ENCODE peak calls at places on chromosome 12, in nine cellular contexts. Z is CD8-positive, alpha-beta memory T cell; A is left lung; I is CD8-positive, alpha-beta T cell; O is right lobe of liver; B is mucosa of descending colon; L is PC-3; E is neural progenitor cell; T is colonic mucosa. W is an unnamed sample. For H3K4me1, the result is how much of the 10 kb centered on the place peaks cover.

GRCh38 chr12:4562034-4562657 is at the start of gene DYRK4:
- DNase-seq in E (peak), L (no peak), T (peak), B (peak), O (peak), Z (no peak), I (no peak), A (peak), W (peak)

GRCh38 chr12:1351926-1352325 is 242.5 kb downstream of the FBXL14 start:
- DNase-seq in Z (no peak), I (no peak), E (no peak), O (no peak), B (no peak), A (no peak), T (no peak), L (no peak), W (no peak)

GRCh38 chr12:112170376-112170775 is 45.0 kb downstream of the TRAFD1 start:
- DNase-seq in T (no peak), L (peak), E (peak), A (no peak), B (no peak), O (no peak), Z (no peak), I (peak), W (no peak)

GRCh38 chr12:10740182-10740581 is 17.1 kb upstream of the YBX3 start:
- DNase-seq in L (peak), I (no peak), Z (no peak), T (no peak), A (no peak), E (no peak), O (no peak), B (no peak), W (no peak)

GRCh38 chr12:34601689-34602088 is 579.4 kb downstream of the ALG10 start:
- DNase-seq in L (no peak), A (no peak), E (no peak), T (no peak), I (no peak), Z (no peak), B (no peak), O (no peak), W (no peak)

GRCh38 chr12:113143959-113144358 is 5.6 kb upstream of the CFAP73 start:
- DNase-seq in T (no peak), Z (no peak), L (no peak), O (no peak), I (no peak), E (no peak), B (no peak), A (no peak), W (no peak)

GRCh38 chr12:75870878-75871277 is 160.7 kb downstream of the PHLDA1 start:
- DNase-seq in E (no peak), O (no peak), B (no peak), Z (no peak), L (no peak), A (no peak), T (no peak), I (no peak), W (no peak)

GRCh38 chr12:107731376-107731775 is 29.6 kb downstream of the PRDM4 start:
- DNase-seq in O (no peak), B (no peak), A (no peak), I (no peak), L (peak), Z (no peak), T (no peak), E (no peak), W (no peak)

GRCh38 chr12:104309446-104309993 is 6.0 kb downstream of the EID3 start:
- DNase-seq in A (no peak), E (no peak), Z (no peak), T (no peak), I (no peak), O (no peak), B (no peak), L (no peak), W (no peak)

DNA sequence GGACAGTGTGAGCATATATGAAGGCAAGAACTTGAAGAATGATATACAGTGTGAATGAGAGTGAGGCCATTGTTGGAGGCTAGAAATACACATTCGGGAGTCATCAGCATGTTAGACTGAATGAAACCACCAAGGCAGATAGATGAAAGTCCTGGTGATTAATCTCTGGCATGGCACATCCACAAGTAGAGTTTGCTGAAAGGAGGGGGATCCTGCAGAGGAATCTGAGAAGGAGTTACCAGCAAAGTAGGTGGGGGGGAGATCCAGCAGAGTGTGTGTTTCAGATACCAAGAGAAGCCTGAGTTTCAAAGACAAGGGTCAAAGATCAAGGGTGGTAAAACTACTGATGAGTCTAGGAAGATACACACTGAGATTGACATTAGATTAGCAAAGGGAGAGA is 426.7 kb upstream of the DCN start:
- DNase-seq in O (no peak), T (no peak), E (no peak), B (no peak), I (no peak), A (no peak), Z (no peak), L (no peak), W (no peak)
- H3K4me3 ChIP-seq in O (no peak), T (no peak), E (no peak), B (no peak), I (no peak), A (no peak), Z (no peak), L (no peak), W (no peak)

DNA sequence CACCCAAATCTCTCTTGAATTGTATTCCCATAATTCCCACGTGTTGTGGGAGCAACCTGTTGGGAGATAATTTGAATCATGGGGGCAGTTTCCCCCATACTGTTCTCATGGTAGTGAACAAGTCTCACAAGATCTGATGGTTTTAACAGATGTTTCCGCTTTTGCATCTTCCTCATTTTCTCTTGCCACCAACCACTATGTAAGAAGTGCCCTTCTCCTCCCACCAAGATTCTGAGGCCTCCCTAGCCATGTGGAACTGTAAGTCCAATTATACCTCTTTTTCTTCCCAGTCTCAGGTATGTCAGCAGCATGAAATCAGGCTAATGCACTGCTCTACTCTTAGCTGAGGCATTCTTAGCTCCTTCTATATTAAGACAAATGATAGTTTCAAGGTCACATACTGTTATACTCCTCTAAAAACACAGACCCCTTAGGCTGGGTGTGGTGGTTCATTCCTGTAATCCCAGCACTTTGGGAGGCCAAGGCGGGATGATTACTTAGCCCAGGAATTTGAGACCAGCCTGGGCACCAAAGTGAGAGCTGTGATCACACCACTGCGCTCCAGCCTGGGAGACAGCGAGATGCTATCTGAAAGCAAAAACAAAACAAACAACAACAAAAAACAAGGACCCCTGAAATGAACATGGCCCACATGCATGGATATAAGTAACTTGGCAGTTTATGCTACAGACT is 3.6 kb downstream of the SCAF11 start:
- DNase-seq in A (no peak), O (no peak), Z (no peak), L (no peak), I (no peak), T (no peak), E (no peak), B (no peak), W (no peak)
- H3K4me1 ChIP-seq in A (half or more), O (under half), Z (half or more), L (under half), I (half or more), T (under half), E (under half), B (under half), W (under half)

DNA sequence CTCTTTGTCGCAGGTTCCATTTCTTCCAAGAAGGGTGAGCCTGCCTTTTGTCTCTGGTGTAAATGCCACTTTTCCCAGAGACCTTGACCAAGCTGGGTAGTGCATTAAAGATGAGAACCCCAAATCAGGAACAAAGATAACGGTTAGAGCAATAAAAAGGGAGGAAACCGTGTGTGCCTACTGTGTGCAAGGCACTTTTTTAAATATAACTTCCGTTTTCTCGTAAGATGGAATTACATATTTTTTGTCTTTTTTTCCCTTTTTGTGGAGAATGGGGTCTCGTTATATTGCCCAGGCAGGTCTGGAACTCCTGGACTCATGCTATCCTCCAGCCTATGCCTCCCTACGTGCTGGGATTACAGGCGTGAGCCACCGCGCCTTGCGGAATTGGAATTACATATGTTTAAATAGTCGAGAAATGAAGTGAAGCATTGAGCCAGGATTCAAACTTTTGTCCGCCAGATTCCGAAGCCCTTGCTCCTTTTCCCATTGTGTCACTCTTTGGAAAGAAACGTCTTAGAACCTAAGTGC is 506 bp upstream of the NABP2 start:
- DNase-seq in B (no peak), T (no peak), E (no peak), O (no peak), L (no peak), A (no peak), Z (no peak), I (no peak), W (no peak)
- H3K4me3 ChIP-seq in B (no peak), T (peak), E (peak), O (peak), L (peak), A (peak), Z (peak), I (peak), W (peak)

GRCh38 chr12:2812290-2813213 is at the start of gene ITFG2:
- DNase-seq in E (peak), I (peak), Z (peak), T (peak), A (peak), O (peak), B (peak), L (peak), W (peak)
- H3K4me1 ChIP-seq in E (under half), I (under half), Z (under half), T (under half), A (under half), O (under half), B (under half), L (under half), W (under half)

W was measured in ascending aorta.